ENCODE peak calls at places on chromosome 10, in five cellular contexts. D is adrenal gland, H is endothelial cell, B is NCI-H1105 treated with DMSO at 0.1 percent for 48 hours, R is posterior cingulate gyrus. Y is an unnamed sample.

GRCh38 chr10:47152861-47153349 is 147.1 kb upstream of the GDF10 start:
- DNase-seq in D (no peak), H (no peak), B (no peak), R (no peak), Y (no peak)

GRCh38 chr10:21516270-21517131 is 9.0 kb downstream of the SKIDA1 start:
- DNase-seq in D (peak), H (peak), B (peak), R (peak), Y (peak)

GRCh38 chr10:100986623-100986951 is 710 bp downstream of the MRPL43 start:
- DNase-seq in D (no peak), H (no peak), B (no peak), R (peak), Y (no peak)

GRCh38 chr10:13074562-13075451 is 25.2 kb upstream of the OPTN start:
- DNase-seq in D (peak), H (peak), B (peak), R (peak), Y (peak)

GRCh38 chr10:63667596-63667995 is 146.4 kb downstream of the REEP3 start:
- DNase-seq in D (no peak), H (no peak), B (no peak), R (no peak), Y (no peak)

GRCh38 chr10:118754132-118754555 is 626 bp downstream of the CACUL1 start:
- DNase-seq in D (peak), H (peak), B (peak), R (no peak), Y (no peak)

GRCh38 chr10:14758994-14759664 is 15.6 kb downstream of the FAM107B start:
- DNase-seq in D (no peak), H (no peak), B (no peak), R (no peak), Y (no peak)

GRCh38 chr10:63765126-63765525 is 243.9 kb downstream of the REEP3 start:
- DNase-seq in D (no peak), H (no peak), B (no peak), R (no peak), Y (no peak)

GRCh38 chr10:102633282-102633681 is 11.0 kb upstream of the TRIM8 start:
- DNase-seq in D (no peak), H (no peak), B (no peak), R (peak), Y (peak)

GRCh38 chr10:43202224-43202656 is 64.0 kb downstream of the CSGALNACT2 start:
- DNase-seq in D (peak), H (peak), B (no peak), R (peak), Y (peak)

GRCh38 chr10:91340613-91341362 is 69.4 kb upstream of the HECTD2 start:
- DNase-seq in D (peak), H (no peak), B (peak), R (peak), Y (peak)

GRCh38 chr10:91410638-91411367 is 659 bp downstream of the HECTD2 start:
- DNase-seq in D (peak), H (no peak), B (no peak), R (no peak), Y (peak)

GRCh38 chr10:24503627-24504320 is 219.9 kb downstream of the ARHGAP21 start:
- DNase-seq in D (peak), H (peak), B (peak), R (no peak), Y (no peak)

GRCh38 chr10:129491123-129491734 is 24.2 kb downstream of the MGMT start:
- DNase-seq in D (no peak), H (no peak), B (no peak), R (no peak), Y (no peak)

GRCh38 chr10:77105756-77106155 is 531.9 kb downstream of the KCNMA1 start:
- DNase-seq in D (no peak), H (no peak), B (no peak), R (no peak), Y (no peak)

GRCh38 chr10:95297402-95297801 is 6.6 kb upstream of the PDLIM1 start:
- DNase-seq in D (no peak), H (no peak), B (no peak), R (no peak), Y (no peak)

GRCh38 chr10:76282122-76283030 is 851.0 kb downstream of the LRMDA start:
- DNase-seq in D (peak), H (no peak), B (peak), R (no peak), Y (no peak)

GRCh38 chr10:88902328-88902789 is 22.3 kb downstream of the STAMBPL1 start:
- DNase-seq in D (no peak), H (no peak), B (no peak), R (no peak), Y (no peak)

GRCh38 chr10:28120043-28120749 is 121.3 kb upstream of the ODAD2 start:
- DNase-seq in D (peak), H (no peak), B (no peak), R (no peak), Y (no peak)

GRCh38 chr10:129758180-129758579 is 205.9 kb downstream of the EBF3 start:
- DNase-seq in D (no peak), H (no peak), B (no peak), R (peak), Y (peak)

GRCh38 chr10:60099998-60100747 is 193.8 kb upstream of the CCDC6 start:
- DNase-seq in D (no peak), H (peak), B (peak), R (no peak), Y (no peak)

GRCh38 chr10:29839826-29840515 is 205.2 kb upstream of the SVIL start:
- DNase-seq in D (no peak), H (no peak), B (peak), R (no peak), Y (no peak)